ENCODE peak calls at places on chromosomes 16 and 17, in six cellular contexts. A is prostate gland, P is Caco-2, W is WTC11, K is brain microvascular endothelial cell, E is stomach. G is an unnamed sample.

GRCh38 chr17:78774956-78775571 is 7.0 kb downstream of the CYTH1 start:
- DNase-seq in A (no peak), P (no peak), W (no peak), K (no peak), E (no peak), G (no peak)

GRCh38 chr16:89484088-89484501 is 6.3 kb downstream of the ANKRD11 start:
- DNase-seq in A (no peak), P (no peak), W (no peak), K (no peak), E (no peak), G (no peak)

GRCh38 chr17:11487469-11487868 is 110.8 kb upstream of the DNAH9 start:
- DNase-seq in A (no peak), P (no peak), W (no peak), K (no peak), E (no peak), G (no peak)

GRCh38 chr16:84838383-84838948 is 18.7 kb downstream of the CRISPLD2 start:
- DNase-seq in A (no peak), P (no peak), W (no peak), K (no peak), E (no peak), G (no peak)

GRCh38 chr17:32297860-32298259 is 32.2 kb downstream of the RHBDL3 start:
- DNase-seq in A (no peak), P (no peak), W (no peak), K (no peak), E (no peak), G (no peak)

GRCh38 chr17:75455896-75456416 is 479 bp upstream of the TMEM94 start:
- DNase-seq in A (no peak), P (peak), W (no peak), K (no peak), E (peak), G (no peak)

GRCh38 chr16:88712362-88712979 is 6.2 kb downstream of the CTU2 start:
- DNase-seq in A (no peak), P (no peak), W (no peak), K (no peak), E (no peak), G (no peak)

GRCh38 chr17:27573971-27574525 is 56.9 kb upstream of the LGALS9 start:
- DNase-seq in A (no peak), P (no peak), W (no peak), K (peak), E (no peak), G (no peak)

GRCh38 chr17:60170835-60171752 is 21.3 kb downstream of the CA4 start:
- DNase-seq in A (no peak), P (no peak), W (no peak), K (no peak), E (peak), G (no peak)

GRCh38 chr17:48241770-48242497 is 134.4 kb downstream of the SNX11 start:
- DNase-seq in A (no peak), P (no peak), W (no peak), K (no peak), E (no peak), G (no peak)

GRCh38 chr16:4612977-4613635 is 1.6 kb downstream of the UBALD1 start:
- DNase-seq in A (no peak), P (peak), W (no peak), K (no peak), E (no peak), G (no peak)

GRCh38 chr17:6450926-6451717 is 6.9 kb downstream of the PIMREG start:
- DNase-seq in A (no peak), P (no peak), W (no peak), K (no peak), E (no peak), G (no peak)

GRCh38 chr17:44207319-44207718 is 7.6 kb upstream of the ATXN7L3 start:
- DNase-seq in A (no peak), P (no peak), W (no peak), K (no peak), E (no peak), G (no peak)

GRCh38 chr17:81371910-81372760 is 23.1 kb upstream of the BAHCC1 start:
- DNase-seq in A (no peak), P (peak), W (peak), K (no peak), E (no peak), G (no peak)

GRCh38 chr17:58755577-58756245 is at the start of gene PPM1E:
- DNase-seq in A (peak), P (peak), W (peak), K (peak), E (peak), G (no peak)

GRCh38 chr16:51337662-51338061 is 186.6 kb upstream of the SALL1 start:
- DNase-seq in A (no peak), P (no peak), W (peak), K (no peak), E (no peak), G (no peak)

GRCh38 chr17:77503916-77504651 is 363.3 kb downstream of the SEC14L1 start:
- DNase-seq in A (no peak), P (no peak), W (peak), K (no peak), E (no peak), G (no peak)

GRCh38 chr17:47851764-47852112 is 775 bp upstream of the SP6 start:
- DNase-seq in A (no peak), P (no peak), W (peak), K (no peak), E (no peak), G (no peak)

GRCh38 chr16:63663155-63663554 is 1458.7 kb downstream of the CDH11 start:
- DNase-seq in A (no peak), P (no peak), W (no peak), K (no peak), E (no peak), G (no peak)

GRCh38 chr17:69672924-69673323 is 258.4 kb downstream of the MAP2K6 start:
- DNase-seq in A (no peak), P (no peak), W (no peak), K (peak), E (no peak), G (no peak)

GRCh38 chr17:50059759-50060273 is 3.9 kb downstream of the ITGA3 start:
- DNase-seq in A (no peak), P (no peak), W (no peak), K (peak), E (no peak), G (peak)

GRCh38 chr16:8572919-8573724 is 17.2 kb downstream of the TMEM114 start:
- DNase-seq in A (no peak), P (no peak), W (peak), K (peak), E (no peak), G (no peak)

GRCh38 chr17:17580662-17581470 is 10.6 kb downstream of the PEMT start:
- DNase-seq in A (no peak), P (no peak), W (no peak), K (no peak), E (no peak), G (no peak)

GRCh38 chr16:79492036-79492435 is 108.5 kb downstream of the MAF start:
- DNase-seq in A (no peak), P (no peak), W (no peak), K (no peak), E (no peak), G (no peak)

GRCh38 chr16:84955427-84955826 is 55.9 kb downstream of the ZDHHC7 start:
- DNase-seq in A (no peak), P (no peak), W (no peak), K (no peak), E (peak), G (no peak)

GRCh38 chr17:1076299-1076981 is 79.5 kb downstream of the TIMM22 start:
- DNase-seq in A (no peak), P (no peak), W (no peak), K (no peak), E (no peak), G (no peak)

GRCh38 chr17:64507418-64507766 is 615 bp downstream of the CEP95 start:
- DNase-seq in A (peak), P (no peak), W (no peak), K (peak), E (no peak), G (no peak)

GRCh38 chr16:84502581-84502980 is 1.9 kb downstream of the MEAK7 start:
- DNase-seq in A (no peak), P (peak), W (peak), K (no peak), E (no peak), G (no peak)

GRCh38 chr17:77129568-77130301 is 11.0 kb upstream of the SEC14L1 start:
- DNase-seq in A (no peak), P (no peak), W (no peak), K (no peak), E (no peak), G (no peak)

GRCh38 chr16:28317040-28317880 is 24.9 kb downstream of the SBK1 start:
- DNase-seq in A (peak), P (no peak), W (peak), K (peak), E (peak), G (no peak)

GRCh38 chr16:66430214-66430613 is 3.1 kb downstream of the BEAN1 start:
- DNase-seq in A (no peak), P (no peak), W (no peak), K (no peak), E (no peak), G (no peak)

DNA sequence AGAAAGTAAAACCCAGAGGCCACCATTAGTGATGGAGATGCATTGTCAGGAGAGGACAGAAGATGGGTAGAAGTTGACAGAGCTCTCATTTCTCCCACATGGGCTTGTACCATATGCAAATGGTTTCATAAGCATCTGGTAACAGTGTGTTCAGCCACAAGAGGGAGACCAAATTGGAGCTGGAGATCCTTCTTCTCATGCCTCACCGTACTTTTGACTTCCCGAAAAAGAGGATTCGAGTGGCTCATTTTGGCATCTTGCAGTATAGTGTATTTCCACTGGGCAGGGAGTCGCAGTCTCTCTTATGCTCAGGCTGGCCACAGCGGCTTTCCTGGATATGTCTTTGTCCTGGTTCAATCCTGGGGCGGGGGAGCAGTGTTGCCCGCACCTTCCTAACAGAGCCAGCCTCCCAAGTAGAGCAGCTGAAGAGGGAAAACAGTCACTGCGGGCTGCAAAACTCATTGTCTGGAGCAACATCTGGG is 23.8 kb downstream of the TBC1D3B start:
- DNase-seq in A (no peak), P (no peak), W (no peak), K (no peak), E (no peak), G (no peak)
- TF ChIP-seq CTCF in A (no peak), P (no peak), W (no peak), K (no peak), E (no peak), G (no peak)

GRCh38 chr17:19239544-19239943 is 2.4 kb downstream of the EPN2 start:
- DNase-seq in A (no peak), P (no peak), W (no peak), K (no peak), E (no peak), G (no peak)

GRCh38 chr17:19242926-19243325 is 5.8 kb downstream of the EPN2 start:
- DNase-seq in A (no peak), P (no peak), W (no peak), K (no peak), E (no peak), G (no peak)

GRCh38 chr17:19238167-19238505 is 970 bp downstream of the EPN2 start:
- DNase-seq in A (peak), P (peak), W (peak), K (no peak), E (peak), G (no peak)

GRCh38 chr17:19242323-19242722 is 5.2 kb downstream of the EPN2 start:
- DNase-seq in A (no peak), P (no peak), W (no peak), K (no peak), E (no peak), G (no peak)

DNA sequence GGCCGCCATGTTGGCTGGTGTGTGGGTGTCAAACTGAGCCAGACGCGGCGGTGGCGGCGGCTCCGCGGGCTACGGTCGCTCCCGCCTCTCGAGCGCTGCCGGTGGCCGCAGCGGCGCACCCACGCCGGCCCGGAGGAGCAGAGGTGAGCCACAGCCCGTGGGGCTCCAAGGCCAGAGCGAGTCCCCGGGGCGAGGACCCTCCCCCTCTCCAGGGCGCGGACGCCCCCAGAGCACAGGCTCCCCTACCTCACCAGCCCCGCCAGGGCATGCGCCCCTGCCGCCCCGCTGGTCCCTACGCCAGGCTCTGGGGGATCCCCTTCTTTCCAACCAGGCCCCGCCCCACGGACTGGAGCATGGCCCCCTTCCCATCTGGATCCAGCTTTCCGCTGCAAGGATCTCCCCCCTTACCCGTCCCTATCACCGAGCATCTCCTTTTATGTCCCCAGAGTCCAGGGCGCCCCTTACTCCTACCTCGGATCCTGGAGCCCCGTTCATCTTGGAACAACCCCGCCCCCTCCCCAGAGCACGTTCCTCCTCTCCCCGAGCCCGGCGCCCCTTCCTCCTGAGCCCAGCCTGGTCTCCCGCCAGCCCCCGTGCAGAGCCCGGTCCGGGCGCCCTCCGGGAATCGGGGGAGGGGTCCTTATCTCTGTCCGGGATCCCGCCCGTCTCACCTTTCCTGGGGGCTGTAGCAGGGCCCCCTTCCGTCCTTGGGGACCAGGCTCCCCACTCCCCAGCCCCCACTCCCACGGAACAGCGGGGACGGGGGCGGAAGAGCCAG is 412 bp downstream of the EPN2 start:
- DNase-seq in A (peak), P (peak), W (peak), K (no peak), E (peak), G (no peak)
- TF ChIP-seq CTCF in A (no peak), P (peak), W (peak), K (no peak), E (no peak), G (peak)

DNA sequence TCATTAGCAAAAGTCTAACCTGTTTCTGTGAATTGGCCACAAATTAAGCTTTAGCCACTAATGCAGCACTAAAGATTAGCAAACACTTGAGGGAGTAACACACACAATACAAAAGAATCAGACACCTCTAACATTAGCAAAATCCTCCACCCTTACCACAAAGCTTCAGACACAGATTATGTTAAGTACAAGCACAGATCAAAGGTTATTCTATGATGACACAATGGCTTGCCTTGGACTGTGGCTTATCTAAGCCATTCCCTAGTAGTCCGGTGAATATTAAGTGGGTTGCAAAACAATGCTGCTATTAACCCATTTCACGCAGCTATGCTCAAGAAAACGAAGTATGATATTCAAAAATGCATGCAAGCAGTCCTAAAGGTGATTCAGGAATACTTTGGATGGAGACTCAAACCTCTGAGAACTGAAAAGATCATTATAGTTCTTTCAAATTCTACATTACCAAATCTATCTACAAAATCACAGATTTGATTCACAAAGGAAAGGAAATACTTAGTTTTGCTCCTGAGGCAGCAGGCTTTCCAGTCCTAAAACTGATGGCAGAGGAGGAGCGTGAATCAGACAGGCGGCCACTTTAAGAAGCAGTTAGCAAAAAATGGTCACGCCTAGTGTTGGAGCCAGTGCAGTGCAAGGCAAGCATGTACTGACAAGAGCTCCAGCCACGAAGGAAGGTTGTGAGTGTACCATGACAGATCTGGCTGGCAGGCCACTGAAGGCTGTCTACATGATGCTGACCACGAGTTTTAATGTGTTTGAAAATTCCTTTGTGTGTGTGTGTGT is 67.2 kb downstream of the PARN start:
- DNase-seq in A (peak), P (peak), W (no peak), K (peak), E (peak), G (no peak)
- TF ChIP-seq CTCF in A (no peak), P (peak), W (no peak), K (peak), E (no peak), G (peak)

GRCh38 chr16:14338236-14338635 is 267.1 kb downstream of the MRTFB start:
- DNase-seq in A (no peak), P (no peak), W (no peak), K (no peak), E (no peak), G (no peak)

GRCh38 chr16:14339694-14340093 is 268.6 kb downstream of the MRTFB start:
- DNase-seq in A (no peak), P (no peak), W (no peak), K (no peak), E (no peak), G (no peak)

GRCh38 chr16:14341324-14342225 is 270.5 kb downstream of the MRTFB start:
- DNase-seq in A (no peak), P (no peak), W (no peak), K (no peak), E (no peak), G (no peak)

GRCh38 chr16:14337303-14338191 is 266.4 kb downstream of the MRTFB start:
- DNase-seq in A (peak), P (no peak), W (no peak), K (no peak), E (no peak), G (no peak)

GRCh38 chr16:14338969-14339368 is 267.9 kb downstream of the MRTFB start:
- DNase-seq in A (no peak), P (no peak), W (no peak), K (no peak), E (no peak), G (no peak)
- TF ChIP-seq CTCF in A (no peak), P (no peak), W (no peak), K (no peak), E (no peak), G (no peak)

DNA sequence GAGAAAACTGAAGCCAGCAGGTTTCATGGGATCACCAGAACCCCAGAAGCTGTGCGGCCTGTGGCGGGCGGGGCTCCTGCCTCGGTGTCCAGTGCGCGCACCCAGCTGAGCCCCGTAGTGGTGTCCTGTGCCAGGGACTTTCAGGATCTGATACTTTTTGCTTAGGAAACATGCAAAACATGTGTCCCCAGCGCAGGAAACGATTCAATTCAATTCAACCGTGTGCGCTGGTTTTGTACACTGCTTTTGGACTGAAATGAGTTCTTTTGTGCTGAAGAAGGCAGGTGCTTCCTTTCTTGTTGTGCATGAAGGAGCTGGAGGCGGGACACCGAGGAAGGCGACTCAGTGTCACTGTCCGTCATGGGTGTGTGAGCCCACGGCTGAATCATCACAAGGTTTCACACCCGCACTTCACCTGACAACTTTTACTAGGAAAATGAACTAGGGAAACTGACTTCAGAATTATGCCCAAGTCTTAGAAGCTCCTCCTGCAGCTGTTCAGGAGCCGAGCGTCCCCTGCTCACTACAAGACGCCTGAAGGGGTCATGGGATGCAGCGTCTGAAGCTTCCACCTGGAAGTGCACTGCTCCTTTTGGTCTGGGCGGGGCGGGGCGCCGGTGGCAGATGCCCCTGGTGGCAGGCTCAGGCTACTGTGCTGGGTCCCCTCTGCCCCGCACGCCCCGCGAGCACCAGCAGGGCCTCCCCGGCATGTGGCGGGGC is 31.4 kb upstream of the ZNF750 start:
- DNase-seq in A (no peak), P (no peak), W (peak), K (no peak), E (no peak), G (no peak)
- TF ChIP-seq CTCF in A (no peak), P (no peak), W (no peak), K (no peak), E (no peak), G (no peak)

G was measured in ascending aorta.